ENCODE peak calls at places on chromosomes 7 and 10, in ten cellular contexts. V is kidney tubule cell, H is activated T-cell treated with anti-CD3 and anti-CD28 coated beads for 24 hours, B is HCT116, T is kidney, W is NCI-H1105, A is NCI-H1930, J is Calu3, C is T-helper 9 cell, D is Karpas-422. N is an unnamed sample.

GRCh38 chr7:6284461-6285360 is 12.3 kb upstream of the CYTH3 start:
- DNase-seq in V (peak), C (no peak), B (peak), J (peak), H (no peak), A (no peak), D (peak), T (no peak), W (no peak), N (no peak)

GRCh38 chr7:101870361-101871062 is 53.1 kb downstream of the CUX1 start:
- DNase-seq in A (no peak), H (no peak), J (peak), W (no peak), V (peak), B (peak), T (no peak), D (peak), C (no peak), N (peak)

GRCh38 chr10:84308481-84309304 is 19.7 kb upstream of the CCSER2 start:
- DNase-seq in C (no peak), A (no peak), H (peak), B (no peak), T (no peak), W (peak), J (peak), V (peak), D (no peak), N (no peak)

GRCh38 chr10:48523212-48523819 is 81.6 kb downstream of the ARHGAP22 start:
- DNase-seq in D (no peak), W (peak), T (no peak), J (peak), A (no peak), C (no peak), V (peak), H (no peak), B (peak), N (no peak)

GRCh38 chr10:58651040-58651439 is 138.4 kb downstream of the BICC1 start:
- DNase-seq in W (peak), V (peak), D (no peak), A (no peak), B (no peak), T (no peak), C (no peak), H (no peak), J (no peak), N (no peak)

GRCh38 chr10:108639010-108639409 is 1284.3 kb downstream of the XPNPEP1 start:
- DNase-seq in V (no peak), C (no peak), D (no peak), A (no peak), B (no peak), H (no peak), T (no peak), W (no peak), J (no peak), N (no peak)

GRCh38 chr10:91787810-91788209 is 10.4 kb upstream of the TNKS2 start:
- DNase-seq in D (no peak), B (no peak), H (no peak), J (no peak), W (no peak), A (no peak), V (peak), T (no peak), C (no peak), N (no peak)

GRCh38 chr10:100847440-100847839 is 65.3 kb upstream of the SLF2 start:
- DNase-seq in C (no peak), B (peak), T (no peak), A (no peak), D (no peak), V (peak), H (peak), W (no peak), J (no peak), N (no peak)

GRCh38 chr10:104440221-104440620 is 86.6 kb downstream of the CFAP58 start:
- DNase-seq in D (no peak), J (no peak), V (no peak), T (no peak), H (no peak), W (no peak), C (no peak), B (no peak), A (no peak), N (no peak)

GRCh38 chr7:136138991-136139390 is 161.8 kb upstream of the MTPN start:
- DNase-seq in A (no peak), H (no peak), W (no peak), B (no peak), V (no peak), D (no peak), J (no peak), T (no peak), C (no peak), N (no peak)

GRCh38 chr10:38127812-38128211 is 33.7 kb downstream of the ZNF37A start:
- DNase-seq in C (no peak), D (no peak), B (no peak), W (no peak), H (no peak), T (no peak), A (no peak), V (peak), J (no peak), N (no peak)

GRCh38 chr10:13189946-13190345 is 28.6 kb downstream of the MCM10 start:
- DNase-seq in W (no peak), V (no peak), C (no peak), H (no peak), D (no peak), B (no peak), T (no peak), J (no peak), A (no peak), N (no peak)

GRCh38 chr10:30178565-30178964 is 119.2 kb upstream of the JCAD start:
- DNase-seq in V (no peak), T (no peak), A (no peak), B (no peak), J (no peak), H (no peak), C (no peak), W (no peak), D (no peak), N (no peak)

GRCh38 chr10:113751116-113751728 is at the start of gene PLEKHS1:
- DNase-seq in W (no peak), A (no peak), B (no peak), V (peak), J (peak), T (no peak), D (no peak), C (no peak), H (no peak), N (no peak)

GRCh38 chr7:89029864-89030263 is 234.3 kb upstream of the TEX47 start:
- DNase-seq in J (no peak), T (no peak), H (no peak), A (no peak), W (no peak), V (peak), D (no peak), C (no peak), B (peak), N (no peak)

GRCh38 chr10:30438016-30438850 is 4.2 kb downstream of the MAP3K8 start:
- DNase-seq in V (no peak), T (no peak), D (peak), J (no peak), A (no peak), C (no peak), W (no peak), B (no peak), H (no peak), N (no peak)

GRCh38 chr7:85075864-85076263 is 111.0 kb downstream of the SEMA3D start:
- DNase-seq in C (no peak), V (no peak), B (no peak), W (no peak), T (no peak), J (no peak), A (no peak), H (no peak), D (no peak), N (no peak)

GRCh38 chr10:122013311-122013780 is 24.4 kb downstream of the TACC2 start:
- DNase-seq in H (no peak), J (no peak), V (no peak), C (no peak), D (no peak), B (no peak), T (no peak), W (no peak), A (no peak), N (no peak)

GRCh38 chr10:35752469-35753450 is 110.7 kb upstream of the FZD8 start:
- DNase-seq in A (no peak), J (no peak), W (no peak), C (no peak), T (no peak), V (peak), D (no peak), H (no peak), B (no peak), N (no peak)

GRCh38 chr7:77349141-77349540 is 67.0 kb downstream of the GSAP start:
- DNase-seq in D (no peak), H (no peak), J (no peak), C (no peak), A (no peak), W (no peak), V (peak), T (no peak), B (no peak), N (no peak)

GRCh38 chr10:80541144-80541750 is 3.5 kb downstream of the SH2D4B start:
- DNase-seq in C (no peak), J (no peak), D (no peak), B (no peak), H (no peak), T (no peak), V (no peak), W (no peak), A (no peak), N (no peak)

GRCh38 chr7:134741901-134742635 is 37.4 kb upstream of the CALD1 start:
- DNase-seq in C (no peak), A (no peak), H (no peak), T (no peak), W (no peak), B (no peak), V (peak), D (no peak), J (no peak), N (no peak)

GRCh38 chr7:117479480-117480224 is at the start of gene CFTR:
- DNase-seq in B (no peak), D (no peak), J (peak), C (no peak), T (peak), V (peak), W (no peak), H (no peak), A (no peak), N (no peak)

GRCh38 chr10:34666008-34666700 is 148.9 kb downstream of the PARD3 start:
- DNase-seq in A (no peak), D (peak), V (peak), H (no peak), C (no peak), J (peak), B (peak), W (no peak), T (no peak), N (peak)

N was measured in OCI-LY7.